ENCODE peak calls at places on chromosomes 16 and 17, in six cellular contexts. C is HepG2, E is GM12878, V is K562, Z is H1, L is SK-N-SH. N is an unnamed sample. For H3K27me3, the result is how much of the 10 kb centered on the place peaks cover.

GRCh38 chr17:82324566-82325285 is 7.3 kb upstream of the CD7 start:
- DNase-seq in C (no peak), E (no peak), V (no peak), Z (no peak), L (no peak), N (no peak)

GRCh38 chr16:29307598-29308507 is 98.7 kb downstream of the NPIPB11 start:
- DNase-seq in C (peak), E (no peak), V (no peak), Z (no peak), L (no peak), N (no peak)

GRCh38 chr17:79570653-79571052 is 40.2 kb downstream of the RBFOX3 start:
- DNase-seq in C (no peak), E (no peak), V (no peak), Z (no peak), L (no peak), N (no peak)

GRCh38 chr16:16019488-16019887 is 70.1 kb downstream of the ABCC1 start:
- DNase-seq in C (no peak), E (no peak), V (no peak), Z (no peak), L (no peak), N (no peak)

GRCh38 chr17:55134486-55135157 is 130.1 kb upstream of the HLF start:
- DNase-seq in C (no peak), E (no peak), V (no peak), Z (no peak), L (no peak), N (no peak)

GRCh38 chr17:6639651-6640535 is 618 bp downstream of the KIAA0753 start:
- DNase-seq in C (no peak), E (no peak), V (peak), Z (no peak), L (no peak), N (no peak)

GRCh38 chr17:41937970-41938851 is 7.8 kb downstream of the ODAD4 start:
- DNase-seq in C (no peak), E (no peak), V (peak), Z (no peak), L (peak), N (no peak)

GRCh38 chr17:12438813-12439586 is 226.7 kb upstream of the MYOCD start:
- DNase-seq in C (no peak), E (no peak), V (peak), Z (no peak), L (no peak), N (no peak)

GRCh38 chr17:40024901-40025300 is 9.7 kb downstream of the CSF3 start:
- DNase-seq in C (no peak), E (no peak), V (no peak), Z (no peak), L (no peak), N (no peak)

GRCh38 chr17:79991924-79992656 is 43.6 kb downstream of the TBC1D16 start:
- DNase-seq in C (peak), E (no peak), V (no peak), Z (no peak), L (no peak), N (no peak)

GRCh38 chr17:27878776-27879562 is 14.2 kb downstream of the LYRM9 start:
- DNase-seq in C (no peak), E (no peak), V (no peak), Z (no peak), L (peak), N (no peak)

GRCh38 chr17:64741038-64741641 is 79.0 kb upstream of the SMURF2 start:
- DNase-seq in C (no peak), E (no peak), V (no peak), Z (no peak), L (no peak), N (no peak)

GRCh38 chr17:75227729-75228128 is 22.2 kb downstream of the NUP85 start:
- DNase-seq in C (no peak), E (no peak), V (no peak), Z (no peak), L (no peak), N (no peak)

GRCh38 chr16:2782583-2783351 is 4.6 kb downstream of the PRSS33 start:
- DNase-seq in C (no peak), E (no peak), V (no peak), Z (no peak), L (no peak), N (no peak)

GRCh38 chr17:311119-311848 is 41.3 kb downstream of the RPH3AL start:
- DNase-seq in C (no peak), E (no peak), V (no peak), Z (no peak), L (no peak), N (no peak)
- H3K27me3 ChIP-seq in C (under half), E (under half), V (under half), Z (under half), L (under half), N (under half)

DNA sequence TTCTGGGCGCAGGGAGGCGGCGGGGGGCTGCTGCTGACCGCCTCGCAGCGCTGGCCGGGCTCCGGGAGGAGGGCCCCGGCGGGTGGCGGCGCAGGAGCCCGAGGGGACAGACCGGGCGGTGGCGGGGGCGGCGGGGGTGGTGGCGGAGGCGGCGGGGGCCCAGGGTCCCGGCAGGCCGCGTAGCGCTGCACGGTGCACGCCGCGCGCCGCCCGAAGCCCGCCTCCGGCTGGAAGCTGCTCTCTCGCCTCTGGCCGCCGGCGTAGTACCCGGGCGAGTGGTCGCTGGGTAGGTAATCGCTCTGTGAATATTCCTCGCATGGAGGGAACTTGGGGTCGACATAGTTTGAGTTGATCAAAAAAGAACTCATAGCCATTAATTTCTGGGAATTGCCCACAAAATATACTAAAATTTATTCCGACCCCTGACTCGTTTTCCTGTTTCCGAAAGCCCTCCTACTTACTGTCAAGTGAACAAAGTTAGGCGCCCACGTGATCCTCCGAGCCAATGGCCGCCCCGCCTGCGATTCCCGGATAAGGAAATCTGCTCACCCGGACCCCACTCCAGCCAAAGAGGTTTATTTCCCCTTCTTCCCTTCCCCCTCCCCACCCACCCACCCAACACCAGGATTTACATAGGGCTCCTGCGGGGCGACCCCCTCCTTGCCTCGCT is at the start of gene HOXB4:
- DNase-seq in C (no peak), E (peak), V (peak), Z (no peak), L (no peak), N (no peak)
- H3K9ac ChIP-seq in C (no peak), E (peak), V (peak), Z (no peak), L (no peak), N (peak)

DNA sequence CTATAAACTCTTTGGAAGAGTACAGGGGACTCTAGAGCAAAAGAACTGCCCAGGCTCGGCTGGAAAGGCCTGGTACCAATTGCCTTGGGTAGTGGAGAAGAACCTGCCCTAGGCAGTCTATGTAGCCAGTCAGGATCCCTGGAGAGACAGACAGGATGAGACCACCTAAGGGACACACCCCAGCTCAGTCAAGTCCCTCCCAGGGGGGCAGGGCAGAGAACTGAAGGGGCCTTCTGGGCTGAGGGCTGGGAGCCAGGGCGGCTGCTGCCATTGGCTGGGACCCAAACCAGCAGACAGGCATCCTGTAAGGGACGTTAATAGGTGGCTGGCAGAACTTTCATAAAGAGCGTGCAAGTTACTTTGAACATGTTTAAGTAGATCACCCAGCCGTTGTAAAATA is 12.8 kb upstream of the SLC38A8 start:
- DNase-seq in C (no peak), E (no peak), V (peak), Z (no peak), L (no peak), N (no peak)
- TF ChIP-seq YY1 in C (no peak), E (no peak), V (no peak), Z (no peak), L (no peak), N (no peak)

DNA sequence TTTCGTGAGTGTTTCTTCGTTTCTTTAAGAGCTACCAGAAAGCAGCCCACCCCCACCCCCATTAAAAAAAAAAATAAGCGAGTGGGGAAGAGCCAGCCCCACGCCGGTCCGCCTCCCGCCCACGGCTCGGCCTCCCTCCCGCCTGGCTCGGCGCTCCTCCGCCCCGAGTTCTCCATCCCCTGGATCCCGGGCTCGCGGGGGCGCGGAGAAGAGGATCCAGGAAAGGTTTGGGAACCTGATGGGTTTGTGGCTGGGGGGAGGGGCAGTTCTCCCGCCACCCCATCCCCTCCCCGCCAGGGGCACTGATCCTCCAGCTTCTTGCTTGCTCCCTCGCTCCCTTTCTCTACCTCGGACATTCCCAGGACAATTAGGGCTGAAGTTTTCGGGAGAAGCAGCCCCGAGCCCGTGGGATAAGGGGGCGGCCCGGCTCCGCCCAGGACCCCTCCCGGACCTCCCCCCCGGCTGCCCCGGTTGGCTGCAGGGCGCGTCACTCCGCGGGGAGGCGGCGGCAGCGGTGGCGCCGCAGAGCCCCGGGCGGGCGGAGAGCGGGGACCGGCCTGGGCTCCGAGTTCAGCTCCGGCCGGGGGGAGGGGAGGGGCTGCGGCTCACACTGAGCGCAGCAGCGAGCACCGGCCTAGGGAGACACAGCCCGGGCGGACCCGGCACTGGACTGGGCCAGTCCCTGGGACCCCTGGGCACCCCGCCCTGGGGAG is 1.0 kb upstream of the SALL1 start:
- DNase-seq in C (peak), E (no peak), V (no peak), Z (peak), L (peak), N (peak)
- H3K27me3 ChIP-seq in C (under half), E (under half), V (under half), Z (under half), L (half or more), N (under half)

N was measured in NT2/D1.